ENCODE peak calls at places on chromosomes 11 and 22, in ten cellular contexts. A is heart left ventricle, E is foreskin keratinocyte, Y is astrocyte, X is psoas muscle, L is cardiac muscle cell, P is keratinocyte, N is GM23248, W is neuronal stem cell, R is upper lobe of right lung. O is an unnamed sample. For H3K4me1, the result is how much of the 10 kb centered on the place peaks cover.

GRCh38 chr11:91978747-91979146 is 245.9 kb upstream of the FAT3 start:
- DNase-seq in A (no peak), E (no peak), Y (peak), X (no peak), L (no peak), P (no peak), N (peak), W (no peak), R (no peak), O (no peak)

GRCh38 chr11:65479184-65480145 is 19.4 kb upstream of the MALAT1 start:
- DNase-seq in A (no peak), E (no peak), Y (peak), X (peak), L (no peak), P (no peak), N (peak), W (no peak), R (peak), O (peak)

GRCh38 chr11:93623938-93624337 is 37.5 kb upstream of the CEP295 start:
- DNase-seq in A (no peak), E (no peak), Y (no peak), X (no peak), L (no peak), P (no peak), N (no peak), W (no peak), R (no peak), O (no peak)

GRCh38 chr11:89249196-89249595 is 71.5 kb downstream of the TYR start:
- DNase-seq in A (no peak), E (no peak), Y (no peak), X (no peak), L (no peak), P (no peak), N (no peak), W (no peak), R (no peak), O (no peak)

GRCh38 chr11:86798988-86799387 is 1.4 kb upstream of the PRSS23 start:
- DNase-seq in A (no peak), E (no peak), Y (peak), X (no peak), L (no peak), P (no peak), N (peak), W (no peak), R (no peak), O (no peak)

GRCh38 chr11:131253885-131254204 is 116.6 kb upstream of the NTM start:
- DNase-seq in A (no peak), E (no peak), Y (no peak), X (no peak), L (no peak), P (no peak), N (peak), W (no peak), R (no peak), O (peak)

GRCh38 chr22:20868225-20868944 is 9.6 kb downstream of the SNAP29 start:
- DNase-seq in A (no peak), E (no peak), Y (no peak), X (no peak), L (no peak), P (no peak), N (no peak), W (no peak), R (no peak), O (no peak)

GRCh38 chr11:20688761-20689160 is 19.4 kb downstream of the NELL1 start:
- DNase-seq in A (no peak), E (no peak), Y (no peak), X (no peak), L (no peak), P (no peak), N (no peak), W (no peak), R (no peak), O (no peak)

GRCh38 chr22:22348815-22349454 is 104.3 kb downstream of the VPREB1 start:
- DNase-seq in A (no peak), E (no peak), Y (no peak), X (no peak), L (no peak), P (no peak), N (no peak), W (no peak), R (no peak), O (no peak)

GRCh38 chr22:22349455-22349836 is 104.9 kb downstream of the VPREB1 start:
- DNase-seq in A (no peak), E (no peak), Y (no peak), X (no peak), L (no peak), P (no peak), N (no peak), W (no peak), R (no peak), O (no peak)

GRCh38 chr22:22351366-22351765 is 106.8 kb downstream of the VPREB1 start:
- DNase-seq in A (no peak), E (no peak), Y (no peak), X (no peak), L (no peak), P (no peak), N (no peak), W (no peak), R (no peak), O (no peak)

GRCh38 chr22:22355233-22355834 is 110.7 kb downstream of the VPREB1 start:
- DNase-seq in A (no peak), E (no peak), Y (no peak), X (no peak), L (no peak), P (no peak), N (no peak), W (no peak), R (no peak), O (no peak)

DNA sequence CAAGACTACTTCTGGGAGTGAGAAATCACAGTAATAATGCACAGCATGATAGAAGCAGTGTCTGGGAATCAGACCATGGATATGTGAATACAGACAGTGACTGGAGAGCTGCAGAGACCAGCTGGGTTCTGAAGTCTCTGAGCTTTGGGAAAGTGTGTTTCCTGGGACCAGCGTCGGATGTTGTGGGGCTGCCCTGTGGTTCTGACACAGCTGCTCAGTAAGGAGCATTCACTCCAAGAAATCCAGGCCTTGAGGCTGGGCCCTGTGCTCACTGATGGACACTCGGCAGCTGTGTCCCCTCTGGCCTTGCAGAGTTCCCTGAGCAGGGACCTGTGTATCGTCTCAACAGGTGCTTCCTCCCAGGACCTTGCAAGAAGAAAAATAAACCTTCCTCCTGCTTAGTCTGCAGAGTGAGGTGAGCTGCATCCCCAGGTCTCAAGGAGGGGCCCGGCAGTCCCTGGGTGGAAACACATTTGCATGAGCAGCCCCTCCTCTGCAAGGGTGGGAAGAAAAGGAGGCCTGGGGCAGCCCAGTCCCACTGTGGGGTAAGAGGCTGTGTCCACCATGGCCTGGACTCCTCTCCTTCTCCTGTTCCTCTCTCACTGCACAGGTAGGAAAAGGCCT is 107.9 kb downstream of the VPREB1 start:
- DNase-seq in A (no peak), E (no peak), Y (no peak), X (no peak), L (no peak), P (no peak), N (no peak), W (no peak), R (no peak), O (no peak)
- H3K4me1 ChIP-seq in A (under half), E (under half), Y (under half), X (under half), L (under half), P (under half), N (under half), W (under half), R (under half), O (under half)

GRCh38 chr11:120391854-120392253 is 55.6 kb downstream of the ARHGEF12 start:
- DNase-seq in A (no peak), E (no peak), Y (no peak), X (no peak), L (no peak), P (no peak), N (no peak), W (no peak), R (no peak), O (no peak)
- H3K4me1 ChIP-seq in A (under half), E (half or more), Y (under half), X (half or more), L (under half), P (under half), N (under half), W (under half), R (under half), O (under half)

GRCh38 chr11:1653541-1654387 is 24.2 kb downstream of the KRTAP5-5 start:
- DNase-seq in A (no peak), E (no peak), Y (no peak), X (no peak), L (no peak), P (no peak), N (no peak), W (no peak), R (peak), O (no peak)

GRCh38 chr11:1656670-1657069 is 27.1 kb downstream of the KRTAP5-5 start:
- DNase-seq in A (no peak), E (no peak), Y (no peak), X (no peak), L (no peak), P (no peak), N (no peak), W (no peak), R (peak), O (no peak)

GRCh38 chr11:1656061-1656441 is 26.5 kb downstream of the KRTAP5-5 start:
- DNase-seq in A (no peak), E (no peak), Y (no peak), X (no peak), L (no peak), P (no peak), N (no peak), W (no peak), R (peak), O (no peak)

GRCh38 chr11:1654388-1655167 is 25.0 kb downstream of the KRTAP5-5 start:
- DNase-seq in A (no peak), E (no peak), Y (no peak), X (no peak), L (no peak), P (no peak), N (no peak), W (no peak), R (peak), O (no peak)

DNA sequence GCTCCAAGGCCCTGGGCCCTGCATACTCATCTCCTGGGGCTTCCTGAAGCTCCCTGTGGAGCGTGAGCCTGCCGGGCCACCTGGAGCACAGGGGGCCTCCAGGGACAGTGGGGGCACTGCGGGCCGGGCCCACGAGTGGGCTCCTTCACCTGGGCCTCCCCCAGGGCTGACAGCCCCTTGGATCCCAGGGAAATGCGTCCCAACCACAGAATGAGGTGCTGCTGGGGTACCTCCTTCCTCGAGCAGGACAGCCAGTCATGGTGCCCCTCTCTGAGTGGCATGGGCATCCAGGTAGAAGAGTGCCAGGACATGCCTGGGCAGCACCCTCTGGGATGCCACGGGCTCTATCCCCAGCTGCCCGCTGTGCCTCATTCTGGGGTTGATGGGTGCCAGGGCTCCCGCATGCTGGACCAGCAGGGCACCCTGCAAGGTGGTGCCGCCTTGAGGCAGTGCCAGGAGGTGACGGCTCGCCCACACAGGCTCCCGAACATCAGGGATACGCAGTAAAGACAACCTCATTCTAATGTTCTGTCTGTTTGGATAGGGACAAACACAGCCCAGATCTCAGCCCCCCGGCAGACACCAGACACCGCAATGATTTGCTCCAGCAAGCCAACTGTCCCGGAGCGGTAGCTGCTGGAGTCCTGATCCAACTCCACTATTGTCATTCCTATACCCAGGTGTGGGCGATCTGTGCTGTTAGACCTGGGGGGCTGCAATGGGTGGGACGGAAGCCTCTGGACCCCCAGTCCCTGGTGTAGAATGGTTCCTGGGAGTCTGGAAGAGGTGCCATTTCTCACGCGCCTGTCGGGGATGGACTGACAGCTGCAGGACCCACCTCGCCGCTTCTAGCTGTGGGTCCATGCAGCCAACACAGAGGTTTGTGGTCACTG is 25.8 kb downstream of the KRTAP5-5 start:
- DNase-seq in A (no peak), E (no peak), Y (no peak), X (no peak), L (no peak), P (no peak), N (no peak), W (no peak), R (peak), O (no peak)
- H3K4me1 ChIP-seq in A (under half), E (under half), Y (under half), X (under half), L (under half), P (under half), N (under half), W (under half), R (under half), O (under half)

GRCh38 chr11:73055002-73055401 is 87.1 kb downstream of the FCHSD2 start:
- DNase-seq in A (no peak), E (no peak), Y (no peak), X (no peak), L (no peak), P (no peak), N (no peak), W (no peak), R (no peak), O (no peak)

GRCh38 chr11:73055655-73056354 is 86.3 kb downstream of the FCHSD2 start:
- DNase-seq in A (no peak), E (no peak), Y (no peak), X (no peak), L (no peak), P (no peak), N (no peak), W (no peak), R (no peak), O (no peak)

GRCh38 chr11:73053964-73054363 is 88.2 kb downstream of the FCHSD2 start:
- DNase-seq in A (no peak), E (no peak), Y (no peak), X (no peak), L (no peak), P (no peak), N (no peak), W (no peak), R (no peak), O (no peak)

GRCh38 chr11:73059915-73060314 is 82.2 kb downstream of the FCHSD2 start:
- DNase-seq in A (no peak), E (no peak), Y (no peak), X (no peak), L (no peak), P (no peak), N (no peak), W (no peak), R (no peak), O (no peak)

DNA sequence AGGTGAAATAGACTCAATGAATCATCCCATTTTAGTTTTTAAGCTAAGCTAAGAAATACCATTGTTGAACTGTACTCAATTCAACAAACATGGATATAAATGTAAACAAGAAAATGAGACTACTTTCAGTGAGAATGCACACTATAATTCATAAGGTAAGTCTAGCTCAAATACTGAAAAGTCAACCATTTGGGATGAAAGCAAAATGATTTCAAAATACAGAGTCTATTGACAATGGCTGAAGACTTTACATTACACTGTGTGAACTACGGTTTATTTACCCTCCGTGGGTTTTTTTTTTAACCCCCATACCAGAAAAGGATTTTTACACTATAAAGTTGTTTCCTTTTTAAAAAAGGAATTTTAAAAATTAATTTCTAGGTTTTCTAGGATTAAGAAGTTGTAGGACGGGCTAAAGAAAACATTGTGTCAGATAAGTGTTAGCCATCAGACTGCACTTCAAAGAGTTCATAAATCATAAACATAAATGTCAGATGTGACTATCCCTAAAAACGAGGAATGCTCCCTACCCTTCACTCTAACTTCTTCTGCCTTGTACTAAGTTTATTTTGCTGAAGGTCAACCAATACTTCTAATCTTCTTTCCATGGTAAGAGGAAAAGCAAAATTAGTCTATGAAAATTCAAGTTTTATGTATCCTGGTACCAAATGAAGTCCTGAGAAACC is 83.0 kb downstream of the FCHSD2 start:
- DNase-seq in A (no peak), E (no peak), Y (no peak), X (no peak), L (no peak), P (no peak), N (no peak), W (no peak), R (no peak), O (no peak)
- H3K4me1 ChIP-seq in A (under half), E (under half), Y (under half), X (under half), L (under half), P (under half), N (under half), W (under half), R (under half), O (under half)

GRCh38 chr11:11170352-11171084 is 182.5 kb downstream of the CSNK2A3 start:
- DNase-seq in A (no peak), E (no peak), Y (no peak), X (no peak), L (no peak), P (no peak), N (no peak), W (no peak), R (no peak), O (no peak)
- H3K4me1 ChIP-seq in A (under half), E (under half), Y (under half), X (under half), L (under half), P (under half), N (under half), W (under half), R (under half), O (under half)